ENCODE peak calls at places on chromosome 11, in four cellular contexts. One of them, this sample, is unnamed. For H3K36me3, the result is how much of the 10 kb centered on the place peaks cover.

GRCh38 chr11:128687321-128687720 is 6.6 kb upstream of the FLI1 start:
- DNase-seq in GM23248: peak
- DNase-seq in tibial artery: no peak
- DNase-seq in CD8-positive, alpha-beta T cell: no peak
- DNase-seq in this sample: no peak

GRCh38 chr11:18332302-18332701 is 9.9 kb downstream of the GTF2H1 start:
- DNase-seq in GM23248: no peak
- DNase-seq in tibial artery: no peak
- DNase-seq in CD8-positive, alpha-beta T cell: no peak
- DNase-seq in this sample: no peak

GRCh38 chr11:1557904-1558831 is 13.9 kb downstream of the DUSP8 start:
- DNase-seq in GM23248: peak
- DNase-seq in tibial artery: peak
- DNase-seq in CD8-positive, alpha-beta T cell: no peak
- DNase-seq in this sample: peak

GRCh38 chr11:131662310-131662709 is 291.9 kb downstream of the NTM start:
- DNase-seq in GM23248: no peak
- DNase-seq in tibial artery: no peak
- DNase-seq in CD8-positive, alpha-beta T cell: no peak
- DNase-seq in this sample: no peak

GRCh38 chr11:110219011-110219785 is 77.2 kb downstream of the RDX start:
- DNase-seq in GM23248: peak
- DNase-seq in tibial artery: no peak
- DNase-seq in CD8-positive, alpha-beta T cell: no peak
- DNase-seq in this sample: peak

GRCh38 chr11:59822989-59823566 is 12.5 kb upstream of the MRPL16 start:
- DNase-seq in GM23248: peak
- DNase-seq in tibial artery: no peak
- DNase-seq in CD8-positive, alpha-beta T cell: no peak
- DNase-seq in this sample: peak

GRCh38 chr11:122748968-122749687 is 89.2 kb upstream of the CRTAM start:
- DNase-seq in GM23248: peak
- DNase-seq in tibial artery: peak
- DNase-seq in CD8-positive, alpha-beta T cell: peak
- DNase-seq in this sample: peak

GRCh38 chr11:6418199-6418957 is 516 bp downstream of the APBB1 start:
- DNase-seq in GM23248: peak
- DNase-seq in tibial artery: no peak
- DNase-seq in CD8-positive, alpha-beta T cell: peak
- DNase-seq in this sample: peak

GRCh38 chr11:73317373-73317772 is 9.3 kb downstream of the ARHGEF17 start:
- DNase-seq in GM23248: no peak
- DNase-seq in tibial artery: peak
- DNase-seq in CD8-positive, alpha-beta T cell: no peak
- DNase-seq in this sample: no peak

GRCh38 chr11:47518212-47518959 is 34.5 kb downstream of the CELF1 start:
- DNase-seq in GM23248: no peak
- DNase-seq in tibial artery: no peak
- DNase-seq in CD8-positive, alpha-beta T cell: no peak
- DNase-seq in this sample: no peak

GRCh38 chr11:110984147-110984546 is 261.4 kb upstream of the POU2AF2 start:
- DNase-seq in GM23248: peak
- DNase-seq in tibial artery: no peak
- DNase-seq in CD8-positive, alpha-beta T cell: no peak
- DNase-seq in this sample: peak

GRCh38 chr11:107598225-107599139 is 7.5 kb downstream of the ELMOD1 start:
- DNase-seq in GM23248: peak
- DNase-seq in tibial artery: no peak
- DNase-seq in CD8-positive, alpha-beta T cell: no peak
- DNase-seq in this sample: no peak

GRCh38 chr11:71244116-71244815 is 8.1 kb downstream of the SHANK2 start:
- DNase-seq in GM23248: peak
- DNase-seq in tibial artery: no peak
- DNase-seq in CD8-positive, alpha-beta T cell: no peak
- DNase-seq in this sample: peak

GRCh38 chr11:78231962-78232459 is 43.3 kb downstream of the USP35 start:
- DNase-seq in GM23248: peak
- DNase-seq in tibial artery: peak
- DNase-seq in CD8-positive, alpha-beta T cell: no peak
- DNase-seq in this sample: peak

GRCh38 chr11:123251656-123252344 is 56.8 kb upstream of the CLMP start:
- DNase-seq in GM23248: peak
- DNase-seq in tibial artery: peak
- DNase-seq in CD8-positive, alpha-beta T cell: no peak
- DNase-seq in this sample: peak

GRCh38 chr11:128501008-128501407 is 86.3 kb downstream of the ETS1 start:
- DNase-seq in GM23248: no peak
- DNase-seq in tibial artery: no peak
- DNase-seq in CD8-positive, alpha-beta T cell: no peak
- DNase-seq in this sample: peak

GRCh38 chr11:57566564-57567209 is 785 bp downstream of the UBE2L6 start:
- DNase-seq in GM23248: peak
- DNase-seq in tibial artery: no peak
- DNase-seq in CD8-positive, alpha-beta T cell: no peak
- DNase-seq in this sample: no peak

DNA sequence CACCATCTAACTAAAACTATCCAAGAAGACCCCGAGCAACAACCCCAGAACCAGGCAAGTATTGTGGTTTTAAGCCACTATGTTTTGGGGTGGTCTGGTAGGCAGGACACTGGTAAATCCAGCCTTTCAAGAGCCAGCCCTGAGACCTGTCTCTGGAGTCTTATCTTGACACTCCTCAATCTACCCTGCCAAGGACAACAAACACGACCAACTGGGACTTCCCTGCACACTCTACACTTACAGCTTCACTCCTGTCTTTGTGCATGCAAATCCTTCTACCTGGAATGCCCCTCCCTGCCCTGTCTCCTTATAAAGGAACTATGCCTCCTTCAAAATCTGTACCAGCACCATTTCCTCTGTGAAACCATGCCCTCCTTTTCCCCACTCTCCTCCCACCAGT is 107.3 kb downstream of the RPL27A start:
- DNase-seq in GM23248: no peak
- DNase-seq in tibial artery: no peak
- DNase-seq in CD8-positive, alpha-beta T cell: no peak
- DNase-seq in this sample: no peak
- H3K36me3 ChIP-seq in GM23248: under half
- H3K36me3 ChIP-seq in tibial artery: under half
- H3K36me3 ChIP-seq in CD8-positive, alpha-beta T cell: under half
- H3K36me3 ChIP-seq in this sample: under half

GRCh38 chr11:34447044-34447443 is 8.3 kb downstream of the CAT start:
- DNase-seq in GM23248: no peak
- DNase-seq in tibial artery: no peak
- DNase-seq in CD8-positive, alpha-beta T cell: no peak
- DNase-seq in this sample: no peak

GRCh38 chr11:34454308-34455032 is 15.7 kb downstream of the CAT start:
- DNase-seq in GM23248: no peak
- DNase-seq in tibial artery: no peak
- DNase-seq in CD8-positive, alpha-beta T cell: no peak
- DNase-seq in this sample: no peak

GRCh38 chr11:34449013-34449412 is 10.3 kb downstream of the CAT start:
- DNase-seq in GM23248: no peak
- DNase-seq in tibial artery: no peak
- DNase-seq in CD8-positive, alpha-beta T cell: no peak
- DNase-seq in this sample: no peak

GRCh38 chr11:34448223-34448994 is 9.7 kb downstream of the CAT start:
- DNase-seq in GM23248: no peak
- DNase-seq in tibial artery: no peak
- DNase-seq in CD8-positive, alpha-beta T cell: no peak
- DNase-seq in this sample: no peak

GRCh38 chr11:34451053-34451452 is 12.3 kb downstream of the CAT start:
- DNase-seq in GM23248: no peak
- DNase-seq in tibial artery: no peak
- DNase-seq in CD8-positive, alpha-beta T cell: no peak
- DNase-seq in this sample: no peak
- H3K36me3 ChIP-seq in GM23248: under half
- H3K36me3 ChIP-seq in tibial artery: half or more
- H3K36me3 ChIP-seq in CD8-positive, alpha-beta T cell: under half
- H3K36me3 ChIP-seq in this sample: half or more

GRCh38 chr11:94820480-94820879 is 52.3 kb downstream of the AMOTL1 start:
- DNase-seq in GM23248: no peak
- DNase-seq in tibial artery: no peak
- DNase-seq in CD8-positive, alpha-beta T cell: no peak
- DNase-seq in this sample: no peak

GRCh38 chr11:94823127-94823732 is 55.1 kb downstream of the AMOTL1 start:
- DNase-seq in GM23248: no peak
- DNase-seq in tibial artery: no peak
- DNase-seq in CD8-positive, alpha-beta T cell: no peak
- DNase-seq in this sample: no peak

GRCh38 chr11:94825111-94825880 is 57.1 kb downstream of the AMOTL1 start:
- DNase-seq in GM23248: peak
- DNase-seq in tibial artery: no peak
- DNase-seq in CD8-positive, alpha-beta T cell: no peak
- DNase-seq in this sample: no peak

GRCh38 chr11:94822080-94822479 is 53.9 kb downstream of the AMOTL1 start:
- DNase-seq in GM23248: no peak
- DNase-seq in tibial artery: no peak
- DNase-seq in CD8-positive, alpha-beta T cell: no peak
- DNase-seq in this sample: no peak

DNA sequence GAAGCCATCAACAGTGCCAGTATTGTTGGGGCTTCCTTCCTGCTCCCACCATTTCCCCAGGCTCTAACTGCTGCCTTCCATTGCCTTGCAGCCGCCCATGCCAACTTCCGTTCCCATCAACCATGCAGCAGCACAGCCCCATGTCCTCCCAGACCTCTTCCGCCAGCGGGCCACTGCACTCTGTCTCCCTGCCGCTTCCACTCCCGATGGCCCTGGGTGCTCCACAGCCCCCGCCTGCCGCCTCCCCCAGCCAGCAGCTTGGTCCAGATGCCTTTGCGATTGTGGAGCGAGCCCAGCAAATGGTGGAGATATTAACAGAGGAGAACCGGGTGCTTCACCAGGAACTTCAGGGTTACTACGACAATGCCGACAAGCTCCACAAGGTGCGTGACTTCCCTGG is 53.3 kb downstream of the AMOTL1 start:
- DNase-seq in GM23248: no peak
- DNase-seq in tibial artery: no peak
- DNase-seq in CD8-positive, alpha-beta T cell: no peak
- DNase-seq in this sample: no peak
- H3K36me3 ChIP-seq in GM23248: under half
- H3K36me3 ChIP-seq in tibial artery: half or more
- H3K36me3 ChIP-seq in CD8-positive, alpha-beta T cell: under half
- H3K36me3 ChIP-seq in this sample: half or more

GRCh38 chr11:76543006-76543703 is 98.3 kb downstream of the EMSY start:
- DNase-seq in GM23248: peak
- DNase-seq in tibial artery: no peak
- DNase-seq in CD8-positive, alpha-beta T cell: no peak
- DNase-seq in this sample: no peak

GRCh38 chr11:76542436-76542835 is 97.6 kb downstream of the EMSY start:
- DNase-seq in GM23248: peak
- DNase-seq in tibial artery: no peak
- DNase-seq in CD8-positive, alpha-beta T cell: no peak
- DNase-seq in this sample: no peak
- H3K36me3 ChIP-seq in GM23248: under half
- H3K36me3 ChIP-seq in tibial artery: half or more
- H3K36me3 ChIP-seq in CD8-positive, alpha-beta T cell: under half
- H3K36me3 ChIP-seq in this sample: half or more

DNA sequence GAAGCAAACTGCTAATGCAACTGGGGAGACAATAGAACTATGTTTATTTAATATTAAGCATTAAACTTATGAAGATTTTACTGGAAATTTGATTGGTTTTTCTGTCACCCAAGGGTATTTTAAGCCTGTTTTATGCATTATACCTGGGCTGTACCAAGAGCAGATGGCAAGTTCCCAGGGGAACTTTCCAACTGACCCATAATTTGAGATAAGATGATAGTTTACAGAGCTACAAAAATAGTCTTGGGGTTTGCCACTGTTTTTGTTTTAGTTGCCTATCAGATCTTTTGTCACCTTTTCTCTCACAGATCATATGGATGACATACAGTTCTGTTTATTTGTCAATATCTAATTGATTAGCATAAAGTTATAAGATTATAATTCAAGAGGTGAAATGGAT is 43.9 kb downstream of the PDE3B start:
- DNase-seq in GM23248: no peak
- DNase-seq in tibial artery: no peak
- DNase-seq in CD8-positive, alpha-beta T cell: no peak
- DNase-seq in this sample: no peak
- H3K36me3 ChIP-seq in GM23248: under half
- H3K36me3 ChIP-seq in tibial artery: under half
- H3K36me3 ChIP-seq in CD8-positive, alpha-beta T cell: under half
- H3K36me3 ChIP-seq in this sample: under half